ENCODE peak calls at places on chromosomes 6 and 20, in eight cellular contexts. N is stomach; M is IMR-90; L is naive thymus-derived CD4-positive, alpha-beta T cell; U is DND-41; R is thyroid gland; Y is heart left ventricle; A is left ventricle myocardium inferior. V is an unnamed sample.

GRCh38 chr20:34888468-34888867 is 12.1 kb downstream of the ACSS2 start:
- DNase-seq in U (no peak), A (no peak), R (no peak), M (no peak), Y (no peak), N (no peak), L (no peak), V (no peak)

GRCh38 chr6:75272145-75272840 is 12.3 kb downstream of the TMEM30A start:
- DNase-seq in N (no peak), M (peak; percentile 68), R (no peak), A (no peak), U (peak; percentile 17), L (no peak), Y (no peak), V (no peak)

GRCh38 chr6:98657764-98658163 is 176.6 kb upstream of the POU3F2 start:
- DNase-seq in U (peak; percentile 57), Y (no peak), A (no peak), L (peak; percentile 20), M (peak; percentile 38), R (no peak), N (no peak), V (peak; percentile 52)

GRCh38 chr6:35161776-35162607 is 20.9 kb upstream of the TCP11 start:
- DNase-seq in A (no peak), M (no peak), U (no peak), L (no peak), Y (no peak), R (peak; percentile 57), N (peak; percentile 56), V (no peak)

GRCh38 chr6:55276745-55277627 is 50.3 kb upstream of the GFRAL start:
- DNase-seq in N (no peak), Y (no peak), R (peak; percentile 15), L (no peak), M (peak; percentile 72), U (peak; percentile 18), A (peak; percentile 20), V (peak; percentile 83)

GRCh38 chr20:5658897-5659296 is 91.3 kb upstream of the SHLD1 start:
- DNase-seq in A (peak; percentile 50), Y (no peak), M (peak; percentile 91), N (peak; percentile 29), L (no peak), U (no peak), R (peak; percentile 89), V (no peak)

GRCh38 chr6:44115866-44116265 is 11.4 kb downstream of the MRPL14 start:
- DNase-seq in R (no peak), N (no peak), L (no peak), U (no peak), M (peak; percentile 37), A (no peak), Y (no peak), V (no peak)

GRCh38 chr20:11766961-11767360 is 150.7 kb upstream of the BTBD3 start:
- DNase-seq in Y (no peak), U (no peak), A (no peak), M (peak; percentile 61), L (no peak), R (no peak), N (no peak), V (no peak)

GRCh38 chr6:130794010-130794675 is 33.1 kb upstream of the SMLR1 start:
- DNase-seq in L (no peak), U (no peak), M (no peak), R (no peak), A (no peak), N (no peak), Y (no peak), V (no peak)

GRCh38 chr6:9620263-9620662 is 794.6 kb downstream of the TFAP2A start:
- DNase-seq in R (no peak), L (no peak), Y (no peak), A (no peak), N (no peak), M (peak; percentile 38), U (no peak), V (no peak)

GRCh38 chr6:75421316-75422023 is 72.1 kb downstream of the FILIP1 start:
- DNase-seq in M (peak; percentile 28), Y (no peak), R (no peak), U (no peak), L (no peak), N (no peak), A (no peak), V (no peak)

GRCh38 chr20:21509079-21509596 is 4.7 kb downstream of the NKX2-2 start:
- DNase-seq in N (no peak), Y (no peak), L (no peak), M (no peak), A (no peak), R (no peak), U (no peak), V (no peak)

GRCh38 chr6:134774244-134774643 is 175.7 kb downstream of the ALDH8A1 start:
- DNase-seq in N (no peak), M (peak; percentile 93), R (no peak), U (no peak), Y (no peak), A (no peak), L (no peak), V (no peak)

GRCh38 chr20:53662595-53662994 is 69.0 kb upstream of the ZNF217 start:
- DNase-seq in Y (no peak), N (no peak), M (no peak), L (no peak), U (no peak), R (no peak), A (no peak), V (no peak)

GRCh38 chr6:26421259-26422144 is 18.8 kb upstream of the BTN3A3 start:
- DNase-seq in M (peak; percentile 92), N (peak; percentile 73), L (peak; percentile 47), U (peak; percentile 67), A (peak; percentile 44), R (peak; percentile 73), Y (peak; percentile 75), V (peak; percentile 89)

GRCh38 chr20:34708621-34709043 is 4.5 kb downstream of the TP53INP2 start:
- DNase-seq in U (peak; percentile 32), Y (peak; percentile 75), A (peak; percentile 53), R (peak; percentile 43), M (peak; percentile 16), L (peak; percentile 63), N (peak; percentile 48), V (peak; percentile 81)

GRCh38 chr6:40720375-40720748 is 133.2 kb upstream of the LRFN2 start:
- DNase-seq in Y (no peak), A (no peak), R (no peak), M (no peak), U (peak; percentile 31), L (no peak), N (no peak), V (peak; percentile 84)

GRCh38 chr20:63322146-63322922 is 29.3 kb downstream of the COL20A1 start:
- DNase-seq in R (no peak), A (no peak), L (no peak), U (no peak), M (no peak), N (no peak), Y (peak; percentile 62), V (no peak)

GRCh38 chr6:137873273-137873762 is 6.3 kb downstream of the TNFAIP3 start:
- DNase-seq in M (peak; percentile 92), N (peak; percentile 78), A (peak; percentile 62), Y (no peak), R (peak; percentile 49), U (no peak), L (peak; percentile 81), V (no peak)

DNA sequence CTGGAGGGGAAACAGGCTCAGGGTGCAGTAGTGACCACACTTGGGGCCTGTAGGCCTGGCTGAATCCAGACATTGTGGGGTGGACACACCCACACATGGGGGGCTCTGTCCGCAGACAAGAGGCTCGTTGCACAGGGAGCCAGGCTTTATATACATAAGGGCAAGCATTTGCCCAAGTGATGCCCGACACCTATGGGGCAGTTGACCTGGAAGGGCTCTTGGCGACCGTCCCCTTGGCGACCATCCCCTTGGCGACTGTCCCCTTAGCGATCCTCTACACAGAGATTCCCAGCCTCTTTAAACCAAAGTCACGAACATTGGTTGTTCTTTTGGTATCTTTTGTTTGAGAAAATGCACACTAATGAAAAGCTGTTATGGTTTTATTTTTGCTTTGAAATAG is 2.7 kb downstream of the TOX2 start:
- DNase-seq in Y (no peak), L (no peak), U (no peak), R (no peak), M (no peak), A (no peak), N (no peak), V (no peak)
- H3K27ac ChIP-seq in Y (no peak overlapping the region), L (no peak overlapping the region), U (no peak overlapping the region), R (no peak overlapping the region), M (no peak overlapping the region), A (no peak overlapping the region), N (no peak overlapping the region), V (no peak overlapping the region)

GRCh38 chr6:52538921-52539354 is 37.9 kb downstream of the TRAM2 start:
- DNase-seq in L (no peak), N (no peak), Y (no peak), R (no peak), A (no peak), U (no peak), M (peak; percentile 65), V (no peak)
- H3K4me1 ChIP-seq in L (peaks cover 29% of the 10 kb centered on the region), N (peaks cover 17% of the 10 kb centered on the region), Y (peaks cover 16% of the 10 kb centered on the region), R (peaks cover 20% of the 10 kb centered on the region), A (peaks cover 76% of the 10 kb centered on the region), U (peaks cover 72% of the 10 kb centered on the region), M (peaks cover 50% of the 10 kb centered on the region), V (peaks cover 79% of the 10 kb centered on the region)

DNA sequence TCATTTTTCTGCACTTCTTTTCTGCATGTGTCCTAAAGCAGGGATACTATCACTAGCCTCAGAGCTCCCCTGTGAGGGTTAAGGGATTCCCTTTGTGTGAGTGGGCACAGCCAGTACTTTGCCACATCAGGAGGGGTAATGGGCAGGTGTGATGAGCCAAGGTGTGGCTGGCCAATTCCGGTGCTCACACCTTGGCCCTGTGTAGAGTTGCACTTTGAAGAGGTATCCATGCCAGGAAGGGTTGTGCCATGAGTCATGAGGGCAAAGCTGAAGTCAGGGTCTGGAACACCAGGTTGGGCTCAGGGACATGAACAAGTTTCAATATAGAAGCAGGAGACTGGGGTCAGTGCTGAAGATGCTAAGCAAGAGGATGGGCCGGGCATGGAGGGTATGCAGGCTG is 125.8 kb upstream of the RREB1 start:
- DNase-seq in R (peak; percentile 69), M (no peak), N (no peak), Y (no peak), U (no peak), L (no peak), A (no peak), V (no peak)
- H3K27ac ChIP-seq in R (no peak overlapping the region), M (no peak overlapping the region), N (no peak overlapping the region), Y (no peak overlapping the region), U (no peak overlapping the region), L (no peak overlapping the region), A (no peak overlapping the region), V (no peak overlapping the region)

GRCh38 chr20:49995586-49995985 is 12.8 kb downstream of the SNAI1 start:
- DNase-seq in R (no peak), M (no peak), A (no peak), Y (no peak), N (no peak), U (no peak), L (no peak), V (no peak)

GRCh38 chr20:49989234-49990065 is 6.7 kb downstream of the SNAI1 start:
- DNase-seq in R (peak; percentile 40), U (no peak), N (no peak), L (no peak), A (peak; percentile 59), Y (peak; percentile 75), M (peak; percentile 87), V (peak; percentile 30)

GRCh38 chr20:49987868-49988690 is 5.3 kb downstream of the SNAI1 start:
- DNase-seq in R (no peak), M (peak; percentile 50), U (no peak), N (no peak), Y (no peak), L (no peak), A (no peak), V (peak; percentile 9)

GRCh38 chr20:49990310-49990720 is 7.5 kb downstream of the SNAI1 start:
- DNase-seq in L (no peak), R (peak; percentile 85), Y (no peak), U (no peak), A (no peak), M (no peak), N (peak; percentile 72), V (peak; percentile 21)

GRCh38 chr20:49993301-49993751 is 10.5 kb downstream of the SNAI1 start:
- DNase-seq in L (no peak), R (no peak), A (no peak), N (no peak), M (no peak), Y (no peak), U (no peak), V (peak; percentile 58)
- H3K4me1 ChIP-seq in L (no peaks in the 10 kb centered on the region), R (peaks cover 48% of the 10 kb centered on the region), A (peaks cover 42% of the 10 kb centered on the region), N (peaks cover 21% of the 10 kb centered on the region), M (peaks cover 19% of the 10 kb centered on the region), Y (peaks cover 19% of the 10 kb centered on the region), U (no peaks in the 10 kb centered on the region), V (no peaks in the 10 kb centered on the region)

V was measured in Karpas-422.